ENCODE peak calls at places on chromosomes 2 and 18, in eight cellular contexts. D is GM23338; W is IMR-90; F is small intestine; M is testis; C is HCT116; P is CD8-positive, alpha-beta T cell; X is endothelial cell of umbilical vein. R is an unnamed sample.

GRCh38 chr2:31081497-31081896 is 56.7 kb downstream of the GALNT14 start:
- DNase-seq in D (no peak), W (no peak), F (no peak), M (no peak), C (no peak), P (no peak), X (no peak), R (no peak)

GRCh38 chr2:16870677-16871076 is 205.0 kb upstream of the CYRIA start:
- DNase-seq in D (no peak), W (no peak), F (no peak), M (no peak), C (no peak), P (no peak), X (no peak), R (no peak)

GRCh38 chr2:111042261-111042660 is 78.5 kb upstream of the BCL2L11 start:
- DNase-seq in D (no peak), W (no peak), F (no peak), M (no peak), C (no peak), P (no peak), X (no peak), R (no peak)

GRCh38 chr2:155176345-155176744 is 477.9 kb downstream of the KCNJ3 start:
- DNase-seq in D (no peak), W (no peak), F (no peak), M (no peak), C (no peak), P (no peak), X (no peak), R (no peak)

GRCh38 chr2:74099271-74099670 is 48.4 kb downstream of the BOLA3 start:
- DNase-seq in D (no peak), W (no peak), F (no peak), M (no peak), C (no peak), P (no peak), X (no peak), R (no peak)

GRCh38 chr2:38394903-38395341 is 17.8 kb upstream of the ATL2 start:
- DNase-seq in D (no peak), W (no peak), F (no peak), M (no peak), C (peak; percentile 73), P (no peak), X (no peak), R (peak; percentile 78)

GRCh38 chr2:15769676-15770075 is 170.7 kb upstream of the MYCN start:
- DNase-seq in D (no peak), W (no peak), F (no peak), M (no peak), C (no peak), P (no peak), X (no peak), R (no peak)

GRCh38 chr18:39487932-39488331 is 1922.3 kb upstream of the CELF4 start:
- DNase-seq in D (no peak), W (no peak), F (peak; percentile 4), M (no peak), C (no peak), P (no peak), X (no peak), R (no peak)

GRCh38 chr2:237922641-237923361 is 44.0 kb upstream of the UBE2F start:
- DNase-seq in D (no peak), W (no peak), F (peak; percentile 88), M (no peak), C (peak; percentile 49), P (no peak), X (no peak), R (no peak)

GRCh38 chr2:57516740-57517340 is 529.8 kb upstream of the VRK2 start:
- DNase-seq in D (peak; percentile 73), W (peak; percentile 47), F (peak; percentile 29), M (no peak), C (peak; percentile 41), P (no peak), X (peak; percentile 58), R (no peak)

GRCh38 chr2:165475270-165476004 is 5.9 kb downstream of the CSRNP3 start:
- DNase-seq in D (no peak), W (no peak), F (no peak), M (no peak), C (no peak), P (no peak), X (no peak), R (no peak)

GRCh38 chr18:77407733-77408132 is 158.1 kb downstream of the GALR1 start:
- DNase-seq in D (peak; percentile 66), W (no peak), F (peak; percentile 7), M (no peak), C (no peak), P (no peak), X (no peak), R (no peak)

GRCh38 chr18:5628512-5629255 is 84.9 kb upstream of the EPB41L3 start:
- DNase-seq in D (peak; percentile 63), W (peak; percentile 17), F (peak; percentile 93), M (peak; percentile 45), C (no peak), P (no peak), X (peak; percentile 25), R (peak; percentile 25)

GRCh38 chr2:9230051-9230802 is 23.6 kb downstream of the ASAP2 start:
- DNase-seq in D (no peak), W (peak; percentile 51), F (no peak), M (no peak), C (no peak), P (no peak), X (no peak), R (no peak)

GRCh38 chr2:9229470-9229820 is 22.8 kb downstream of the ASAP2 start:
- DNase-seq in D (no peak), W (no peak), F (no peak), M (no peak), C (no peak), P (no peak), X (no peak), R (no peak)

GRCh38 chr2:9228781-9229469 is 22.3 kb downstream of the ASAP2 start:
- DNase-seq in D (no peak), W (no peak), F (no peak), M (no peak), C (no peak), P (no peak), X (no peak), R (no peak)

GRCh38 chr2:9226458-9227380 is 20.1 kb downstream of the ASAP2 start:
- DNase-seq in D (peak; percentile 42), W (no peak), F (no peak), M (no peak), C (no peak), P (no peak), X (peak; percentile 63), R (no peak)

DNA sequence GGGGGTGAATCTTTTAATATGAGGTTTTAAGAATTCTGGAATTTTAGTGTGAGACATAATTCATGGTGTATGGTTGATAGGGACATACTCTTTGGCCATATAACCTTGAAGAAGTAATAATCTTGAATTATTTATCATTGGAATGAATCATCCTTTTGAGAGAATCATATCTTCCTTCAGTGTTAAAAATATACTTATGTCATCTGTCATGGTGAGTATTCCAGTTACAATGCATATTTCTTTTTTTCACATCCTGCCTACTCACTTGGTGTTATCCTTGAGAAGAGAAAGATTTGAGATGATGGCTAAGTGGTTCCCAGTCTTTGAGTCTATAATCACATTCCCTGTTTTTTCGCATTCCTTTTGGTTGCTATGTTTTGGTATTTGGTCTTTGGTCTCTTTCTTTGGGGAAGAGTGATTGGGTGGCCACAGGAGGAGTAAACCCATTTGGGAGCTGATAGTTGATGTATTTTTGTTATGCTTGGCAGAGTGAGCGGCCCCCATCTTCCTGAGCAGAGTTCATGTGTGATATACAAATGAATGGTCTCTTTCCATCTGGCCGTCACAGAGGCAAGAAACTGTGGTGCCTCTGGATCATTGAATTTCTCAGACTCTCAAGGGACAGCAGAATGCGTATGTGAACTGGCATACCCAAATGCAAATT is 21.6 kb downstream of the ASAP2 start:
- DNase-seq in D (no peak), W (peak; percentile 88), F (no peak), M (no peak), C (no peak), P (no peak), X (peak; percentile 59), R (peak; percentile 73)
- H3K4me1 ChIP-seq in D (peaks cover 7% of the 10 kb centered on the region), W (peaks cover 52% of the 10 kb centered on the region), F (peaks cover 4% of the 10 kb centered on the region), M (peaks cover 10% of the 10 kb centered on the region), C (peaks cover 26% of the 10 kb centered on the region), P (no peaks in the 10 kb centered on the region), X (peaks cover 96% of the 10 kb centered on the region), R (peaks cover 64% of the 10 kb centered on the region)

GRCh38 chr18:45728341-45729010 is 4.5 kb downstream of the SLC14A1 start:
- DNase-seq in D (no peak), W (peak; percentile 56), F (peak; percentile 43), M (no peak), C (no peak), P (no peak), X (no peak), R (no peak)

GRCh38 chr18:45731706-45732105 is 7.7 kb downstream of the SLC14A1 start:
- DNase-seq in D (no peak), W (no peak), F (no peak), M (no peak), C (no peak), P (no peak), X (no peak), R (no peak)

GRCh38 chr18:45733535-45733934 is 9.6 kb downstream of the SLC14A1 start:
- DNase-seq in D (peak; percentile 78), W (no peak), F (no peak), M (no peak), C (no peak), P (no peak), X (no peak), R (no peak)

GRCh38 chr18:45734505-45734904 is 10.5 kb downstream of the SLC14A1 start:
- DNase-seq in D (no peak), W (no peak), F (no peak), M (no peak), C (no peak), P (no peak), X (no peak), R (no peak)

DNA sequence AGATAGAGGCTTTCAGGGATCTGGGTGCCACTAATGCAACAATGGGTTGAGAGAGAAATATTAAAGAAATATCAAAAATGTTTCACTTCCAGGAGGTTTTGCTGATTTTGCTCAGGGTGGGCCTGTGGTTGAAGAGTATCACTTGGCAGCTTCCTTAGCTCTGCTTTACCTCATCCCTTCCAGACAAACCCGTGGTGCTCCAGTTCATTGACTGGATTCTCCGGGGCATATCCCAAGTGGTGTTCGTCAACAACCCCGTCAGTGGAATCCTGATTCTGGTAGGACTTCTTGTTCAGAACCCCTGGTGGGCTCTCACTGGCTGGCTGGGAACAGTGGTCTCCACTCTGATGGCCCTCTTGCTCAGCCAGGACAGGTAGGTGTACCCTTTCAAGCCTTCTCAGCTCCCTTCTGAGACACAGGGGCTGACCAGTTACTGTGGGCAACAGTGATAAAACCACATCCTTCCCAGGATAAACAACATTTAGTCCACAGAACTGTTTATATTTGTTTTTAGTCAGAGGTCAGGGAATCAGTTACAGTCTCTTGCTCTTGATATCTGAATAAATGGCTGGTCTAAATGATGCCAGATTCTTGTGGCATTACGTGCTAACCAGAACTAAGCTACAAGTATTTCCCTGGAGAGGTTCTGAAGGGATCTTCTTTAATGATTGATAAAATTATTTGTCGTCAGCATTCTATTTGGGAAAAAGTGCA is 7.0 kb downstream of the SLC14A1 start:
- DNase-seq in D (no peak), W (peak; percentile 86), F (no peak), M (no peak), C (no peak), P (no peak), X (no peak), R (peak; percentile 88)
- H3K27ac ChIP-seq in D (no peak overlapping the region), W (peak overlapping the region; percentile 16), F (no peak overlapping the region), M (no peak overlapping the region), C (no peak overlapping the region), P (no peak overlapping the region), X (no peak overlapping the region), R (peak overlapping the region; percentile 56)

GRCh38 chr2:235049719-235050118 is 97.9 kb downstream of the SH3BP4 start:
- DNase-seq in D (no peak), W (no peak), F (no peak), M (no peak), C (no peak), P (no peak), X (no peak), R (no peak)
- H3K36me3 ChIP-seq in D (peaks cover 4% of the 10 kb centered on the region), W (peaks cover 75% of the 10 kb centered on the region), F (no peaks in the 10 kb centered on the region), M (no peaks in the 10 kb centered on the region), C (peaks cover 2% of the 10 kb centered on the region), P (no peaks in the 10 kb centered on the region), X (peaks cover 36% of the 10 kb centered on the region), R (peaks cover 76% of the 10 kb centered on the region)

GRCh38 chr2:211930331-211930730 is 608.3 kb downstream of the ERBB4 start:
- DNase-seq in D (peak; percentile 7), W (no peak), F (no peak), M (no peak), C (no peak), P (no peak), X (no peak), R (no peak)
- H3K4me1 ChIP-seq in D (no peaks in the 10 kb centered on the region), W (no peaks in the 10 kb centered on the region), F (no peaks in the 10 kb centered on the region), M (no peaks in the 10 kb centered on the region), C (no peaks in the 10 kb centered on the region), P (no peaks in the 10 kb centered on the region), X (no peaks in the 10 kb centered on the region), R (no peaks in the 10 kb centered on the region)